ENCODE peak calls at places on chromosomes 3 and 15, in nine cellular contexts. One of them, this sample, is unnamed.

GRCh38 chr3:195697582-195698324 is 23.0 kb upstream of the MUC20 start:
- DNase-seq in stimulated activated naive CD8-positive, alpha-beta T cell treated with anti-CD3 and anti-CD28 coated beads, Interleukin-15, Interleukin-2, amounts not matched to agents 100 U/mL and 50 U/mL, for 24 hours: no peak
- DNase-seq in astrocyte of the spinal cord: peak
- DNase-seq in stimulated activated effector memory CD8-positive, alpha-beta T cell treated with anti-CD3 and anti-CD28 coated beads, Interleukin-12 subunit alpha, Interleukin-12 subunit beta, amount 100 ng/mL, for 72 hours: no peak
- DNase-seq in CD8-positive, alpha-beta T cell: no peak
- DNase-seq in mesendoderm: peak
- DNase-seq in EL: peak
- DNase-seq in ELR: peak
- DNase-seq in amniotic stem cell: no peak
- DNase-seq in this sample: no peak

GRCh38 chr15:98900382-98900781 is 107.2 kb downstream of the PGPEP1L start:
- DNase-seq in stimulated activated naive CD8-positive, alpha-beta T cell treated with anti-CD3 and anti-CD28 coated beads, Interleukin-15, Interleukin-2, amounts not matched to agents 100 U/mL and 50 U/mL, for 24 hours: no peak
- DNase-seq in astrocyte of the spinal cord: peak
- DNase-seq in stimulated activated effector memory CD8-positive, alpha-beta T cell treated with anti-CD3 and anti-CD28 coated beads, Interleukin-12 subunit alpha, Interleukin-12 subunit beta, amount 100 ng/mL, for 72 hours: no peak
- DNase-seq in CD8-positive, alpha-beta T cell: no peak
- DNase-seq in mesendoderm: peak
- DNase-seq in EL: peak
- DNase-seq in ELR: no peak
- DNase-seq in amniotic stem cell: no peak
- DNase-seq in this sample: no peak

GRCh38 chr3:123395235-123395634 is 53.7 kb downstream of the ADCY5 start:
- DNase-seq in stimulated activated naive CD8-positive, alpha-beta T cell treated with anti-CD3 and anti-CD28 coated beads, Interleukin-15, Interleukin-2, amounts not matched to agents 100 U/mL and 50 U/mL, for 24 hours: no peak
- DNase-seq in astrocyte of the spinal cord: no peak
- DNase-seq in stimulated activated effector memory CD8-positive, alpha-beta T cell treated with anti-CD3 and anti-CD28 coated beads, Interleukin-12 subunit alpha, Interleukin-12 subunit beta, amount 100 ng/mL, for 72 hours: no peak
- DNase-seq in CD8-positive, alpha-beta T cell: no peak
- DNase-seq in mesendoderm: no peak
- DNase-seq in EL: no peak
- DNase-seq in ELR: no peak
- DNase-seq in amniotic stem cell: no peak
- DNase-seq in this sample: no peak

GRCh38 chr15:77537006-77537405 is 95.7 kb downstream of the LINGO1 start:
- DNase-seq in stimulated activated naive CD8-positive, alpha-beta T cell treated with anti-CD3 and anti-CD28 coated beads, Interleukin-15, Interleukin-2, amounts not matched to agents 100 U/mL and 50 U/mL, for 24 hours: no peak
- DNase-seq in astrocyte of the spinal cord: no peak
- DNase-seq in stimulated activated effector memory CD8-positive, alpha-beta T cell treated with anti-CD3 and anti-CD28 coated beads, Interleukin-12 subunit alpha, Interleukin-12 subunit beta, amount 100 ng/mL, for 72 hours: no peak
- DNase-seq in CD8-positive, alpha-beta T cell: no peak
- DNase-seq in mesendoderm: no peak
- DNase-seq in EL: no peak
- DNase-seq in ELR: no peak
- DNase-seq in amniotic stem cell: no peak
- DNase-seq in this sample: no peak

GRCh38 chr3:4963669-4964589 is 15.3 kb upstream of the BHLHE40 start:
- DNase-seq in stimulated activated naive CD8-positive, alpha-beta T cell treated with anti-CD3 and anti-CD28 coated beads, Interleukin-15, Interleukin-2, amounts not matched to agents 100 U/mL and 50 U/mL, for 24 hours: no peak
- DNase-seq in astrocyte of the spinal cord: no peak
- DNase-seq in stimulated activated effector memory CD8-positive, alpha-beta T cell treated with anti-CD3 and anti-CD28 coated beads, Interleukin-12 subunit alpha, Interleukin-12 subunit beta, amount 100 ng/mL, for 72 hours: no peak
- DNase-seq in CD8-positive, alpha-beta T cell: no peak
- DNase-seq in mesendoderm: no peak
- DNase-seq in EL: peak
- DNase-seq in ELR: no peak
- DNase-seq in amniotic stem cell: no peak
- DNase-seq in this sample: no peak

GRCh38 chr3:130662407-130663028 is 84.1 kb downstream of the PIK3R4 start:
- DNase-seq in stimulated activated naive CD8-positive, alpha-beta T cell treated with anti-CD3 and anti-CD28 coated beads, Interleukin-15, Interleukin-2, amounts not matched to agents 100 U/mL and 50 U/mL, for 24 hours: no peak
- DNase-seq in astrocyte of the spinal cord: no peak
- DNase-seq in stimulated activated effector memory CD8-positive, alpha-beta T cell treated with anti-CD3 and anti-CD28 coated beads, Interleukin-12 subunit alpha, Interleukin-12 subunit beta, amount 100 ng/mL, for 72 hours: no peak
- DNase-seq in CD8-positive, alpha-beta T cell: no peak
- DNase-seq in mesendoderm: no peak
- DNase-seq in EL: no peak
- DNase-seq in ELR: no peak
- DNase-seq in amniotic stem cell: no peak
- DNase-seq in this sample: no peak

GRCh38 chr15:98807262-98807661 is 158.9 kb downstream of the IGF1R start:
- DNase-seq in stimulated activated naive CD8-positive, alpha-beta T cell treated with anti-CD3 and anti-CD28 coated beads, Interleukin-15, Interleukin-2, amounts not matched to agents 100 U/mL and 50 U/mL, for 24 hours: no peak
- DNase-seq in astrocyte of the spinal cord: peak
- DNase-seq in stimulated activated effector memory CD8-positive, alpha-beta T cell treated with anti-CD3 and anti-CD28 coated beads, Interleukin-12 subunit alpha, Interleukin-12 subunit beta, amount 100 ng/mL, for 72 hours: no peak
- DNase-seq in CD8-positive, alpha-beta T cell: no peak
- DNase-seq in mesendoderm: no peak
- DNase-seq in EL: no peak
- DNase-seq in ELR: no peak
- DNase-seq in amniotic stem cell: no peak
- DNase-seq in this sample: no peak

GRCh38 chr15:58159827-58160386 is 21.7 kb downstream of the AQP9 start:
- DNase-seq in stimulated activated naive CD8-positive, alpha-beta T cell treated with anti-CD3 and anti-CD28 coated beads, Interleukin-15, Interleukin-2, amounts not matched to agents 100 U/mL and 50 U/mL, for 24 hours: no peak
- DNase-seq in astrocyte of the spinal cord: no peak
- DNase-seq in stimulated activated effector memory CD8-positive, alpha-beta T cell treated with anti-CD3 and anti-CD28 coated beads, Interleukin-12 subunit alpha, Interleukin-12 subunit beta, amount 100 ng/mL, for 72 hours: no peak
- DNase-seq in CD8-positive, alpha-beta T cell: no peak
- DNase-seq in mesendoderm: no peak
- DNase-seq in EL: no peak
- DNase-seq in ELR: no peak
- DNase-seq in amniotic stem cell: no peak
- DNase-seq in this sample: no peak

GRCh38 chr3:37024092-37024491 is 30.8 kb downstream of the MLH1 start:
- DNase-seq in stimulated activated naive CD8-positive, alpha-beta T cell treated with anti-CD3 and anti-CD28 coated beads, Interleukin-15, Interleukin-2, amounts not matched to agents 100 U/mL and 50 U/mL, for 24 hours: no peak
- DNase-seq in astrocyte of the spinal cord: peak
- DNase-seq in stimulated activated effector memory CD8-positive, alpha-beta T cell treated with anti-CD3 and anti-CD28 coated beads, Interleukin-12 subunit alpha, Interleukin-12 subunit beta, amount 100 ng/mL, for 72 hours: no peak
- DNase-seq in CD8-positive, alpha-beta T cell: no peak
- DNase-seq in mesendoderm: no peak
- DNase-seq in EL: peak
- DNase-seq in ELR: peak
- DNase-seq in amniotic stem cell: no peak
- DNase-seq in this sample: no peak

GRCh38 chr3:49161808-49162530 is 4.2 kb downstream of the CCDC71 start:
- DNase-seq in stimulated activated naive CD8-positive, alpha-beta T cell treated with anti-CD3 and anti-CD28 coated beads, Interleukin-15, Interleukin-2, amounts not matched to agents 100 U/mL and 50 U/mL, for 24 hours: peak
- DNase-seq in astrocyte of the spinal cord: no peak
- DNase-seq in stimulated activated effector memory CD8-positive, alpha-beta T cell treated with anti-CD3 and anti-CD28 coated beads, Interleukin-12 subunit alpha, Interleukin-12 subunit beta, amount 100 ng/mL, for 72 hours: no peak
- DNase-seq in CD8-positive, alpha-beta T cell: no peak
- DNase-seq in mesendoderm: no peak
- DNase-seq in EL: no peak
- DNase-seq in ELR: no peak
- DNase-seq in amniotic stem cell: no peak
- DNase-seq in this sample: no peak

GRCh38 chr3:141255137-141255536 is 23.5 kb downstream of the PXYLP1 start:
- DNase-seq in stimulated activated naive CD8-positive, alpha-beta T cell treated with anti-CD3 and anti-CD28 coated beads, Interleukin-15, Interleukin-2, amounts not matched to agents 100 U/mL and 50 U/mL, for 24 hours: no peak
- DNase-seq in astrocyte of the spinal cord: no peak
- DNase-seq in stimulated activated effector memory CD8-positive, alpha-beta T cell treated with anti-CD3 and anti-CD28 coated beads, Interleukin-12 subunit alpha, Interleukin-12 subunit beta, amount 100 ng/mL, for 72 hours: no peak
- DNase-seq in CD8-positive, alpha-beta T cell: no peak
- DNase-seq in mesendoderm: no peak
- DNase-seq in EL: no peak
- DNase-seq in ELR: no peak
- DNase-seq in amniotic stem cell: no peak
- DNase-seq in this sample: no peak

GRCh38 chr3:15297592-15298350 is 34.6 kb downstream of the SH3BP5 start:
- DNase-seq in stimulated activated naive CD8-positive, alpha-beta T cell treated with anti-CD3 and anti-CD28 coated beads, Interleukin-15, Interleukin-2, amounts not matched to agents 100 U/mL and 50 U/mL, for 24 hours: no peak
- DNase-seq in astrocyte of the spinal cord: no peak
- DNase-seq in stimulated activated effector memory CD8-positive, alpha-beta T cell treated with anti-CD3 and anti-CD28 coated beads, Interleukin-12 subunit alpha, Interleukin-12 subunit beta, amount 100 ng/mL, for 72 hours: no peak
- DNase-seq in CD8-positive, alpha-beta T cell: no peak
- DNase-seq in mesendoderm: no peak
- DNase-seq in EL: no peak
- DNase-seq in ELR: no peak
- DNase-seq in amniotic stem cell: no peak
- DNase-seq in this sample: no peak

GRCh38 chr15:80727596-80727995 is 32.5 kb downstream of the ABHD17C start:
- DNase-seq in stimulated activated naive CD8-positive, alpha-beta T cell treated with anti-CD3 and anti-CD28 coated beads, Interleukin-15, Interleukin-2, amounts not matched to agents 100 U/mL and 50 U/mL, for 24 hours: no peak
- DNase-seq in astrocyte of the spinal cord: no peak
- DNase-seq in stimulated activated effector memory CD8-positive, alpha-beta T cell treated with anti-CD3 and anti-CD28 coated beads, Interleukin-12 subunit alpha, Interleukin-12 subunit beta, amount 100 ng/mL, for 72 hours: no peak
- DNase-seq in CD8-positive, alpha-beta T cell: no peak
- DNase-seq in mesendoderm: no peak
- DNase-seq in EL: no peak
- DNase-seq in ELR: no peak
- DNase-seq in amniotic stem cell: no peak
- DNase-seq in this sample: no peak

GRCh38 chr3:132787616-132788015 is 65.4 kb upstream of the NPHP3 start:
- DNase-seq in stimulated activated naive CD8-positive, alpha-beta T cell treated with anti-CD3 and anti-CD28 coated beads, Interleukin-15, Interleukin-2, amounts not matched to agents 100 U/mL and 50 U/mL, for 24 hours: no peak
- DNase-seq in astrocyte of the spinal cord: peak
- DNase-seq in stimulated activated effector memory CD8-positive, alpha-beta T cell treated with anti-CD3 and anti-CD28 coated beads, Interleukin-12 subunit alpha, Interleukin-12 subunit beta, amount 100 ng/mL, for 72 hours: no peak
- DNase-seq in CD8-positive, alpha-beta T cell: no peak
- DNase-seq in mesendoderm: no peak
- DNase-seq in EL: peak
- DNase-seq in ELR: no peak
- DNase-seq in amniotic stem cell: no peak
- DNase-seq in this sample: no peak

GRCh38 chr3:172175254-172175599 is 135.8 kb downstream of the FNDC3B start:
- DNase-seq in stimulated activated naive CD8-positive, alpha-beta T cell treated with anti-CD3 and anti-CD28 coated beads, Interleukin-15, Interleukin-2, amounts not matched to agents 100 U/mL and 50 U/mL, for 24 hours: no peak
- DNase-seq in astrocyte of the spinal cord: no peak
- DNase-seq in stimulated activated effector memory CD8-positive, alpha-beta T cell treated with anti-CD3 and anti-CD28 coated beads, Interleukin-12 subunit alpha, Interleukin-12 subunit beta, amount 100 ng/mL, for 72 hours: no peak
- DNase-seq in CD8-positive, alpha-beta T cell: no peak
- DNase-seq in mesendoderm: no peak
- DNase-seq in EL: no peak
- DNase-seq in ELR: no peak
- DNase-seq in amniotic stem cell: no peak
- DNase-seq in this sample: no peak

This sample was measured in effector memory CD4-positive, alpha-beta T cell.